ENCODE peak calls at places on chromosomes 3 and 15, in ten cellular contexts. One of them, this sample, is unnamed.
A peak's percentile ranks its signal among the peaks of the same experiment; 100 is the strongest.

GRCh38 chr15:68820205-68820588 is 498 bp downstream of the ANP32A start:
- DNase-seq in iPS-NIHi11: no peak
- DNase-seq in CD4-positive, alpha-beta T cell: peak; percentile 51
- DNase-seq in stimulated activated CD4-positive, alpha-beta T cell treated with anti-CD3 and anti-CD28 coated beads, Interleukin-2, amount 100 ng/mL, for 48 hours: peak; percentile 49
- DNase-seq in 8988T: no peak
- DNase-seq in AG10803: no peak
- DNase-seq in colonic mucosa: peak; percentile 48
- DNase-seq in adrenal gland: peak; percentile 54
- DNase-seq in mesenteric fat pad: no peak
- DNase-seq in sciatic nerve: peak; percentile 73
- DNase-seq in this sample: peak; percentile 62

GRCh38 chr3:13506680-13507079 is 26.6 kb downstream of the HDAC11 start:
- DNase-seq in iPS-NIHi11: no peak
- DNase-seq in CD4-positive, alpha-beta T cell: no peak
- DNase-seq in stimulated activated CD4-positive, alpha-beta T cell treated with anti-CD3 and anti-CD28 coated beads, Interleukin-2, amount 100 ng/mL, for 48 hours: no peak
- DNase-seq in 8988T: no peak
- DNase-seq in AG10803: no peak
- DNase-seq in colonic mucosa: no peak
- DNase-seq in adrenal gland: no peak
- DNase-seq in mesenteric fat pad: no peak
- DNase-seq in sciatic nerve: no peak
- DNase-seq in this sample: no peak

GRCh38 chr15:69346112-69346511 is 47.4 kb downstream of the PAQR5 start:
- DNase-seq in iPS-NIHi11: no peak
- DNase-seq in CD4-positive, alpha-beta T cell: no peak
- DNase-seq in stimulated activated CD4-positive, alpha-beta T cell treated with anti-CD3 and anti-CD28 coated beads, Interleukin-2, amount 100 ng/mL, for 48 hours: no peak
- DNase-seq in 8988T: no peak
- DNase-seq in AG10803: peak; percentile 47
- DNase-seq in colonic mucosa: no peak
- DNase-seq in adrenal gland: no peak
- DNase-seq in mesenteric fat pad: no peak
- DNase-seq in sciatic nerve: no peak
- DNase-seq in this sample: no peak

GRCh38 chr3:141255864-141256263 is 24.2 kb downstream of the PXYLP1 start:
- DNase-seq in iPS-NIHi11: peak; percentile 55
- DNase-seq in CD4-positive, alpha-beta T cell: no peak
- DNase-seq in stimulated activated CD4-positive, alpha-beta T cell treated with anti-CD3 and anti-CD28 coated beads, Interleukin-2, amount 100 ng/mL, for 48 hours: no peak
- DNase-seq in 8988T: peak; percentile 38
- DNase-seq in AG10803: peak; percentile 41
- DNase-seq in colonic mucosa: no peak
- DNase-seq in adrenal gland: no peak
- DNase-seq in mesenteric fat pad: no peak
- DNase-seq in sciatic nerve: no peak
- DNase-seq in this sample: no peak

GRCh38 chr3:146543461-146544012 is 870 bp downstream of the PLSCR1 start:
- DNase-seq in iPS-NIHi11: no peak
- DNase-seq in CD4-positive, alpha-beta T cell: no peak
- DNase-seq in stimulated activated CD4-positive, alpha-beta T cell treated with anti-CD3 and anti-CD28 coated beads, Interleukin-2, amount 100 ng/mL, for 48 hours: no peak
- DNase-seq in 8988T: no peak
- DNase-seq in AG10803: peak; percentile 33
- DNase-seq in colonic mucosa: peak; percentile 40
- DNase-seq in adrenal gland: peak; percentile 35
- DNase-seq in mesenteric fat pad: no peak
- DNase-seq in sciatic nerve: no peak
- DNase-seq in this sample: no peak

GRCh38 chr15:60652870-60653269 is 173.9 kb upstream of the ICE2 start:
- DNase-seq in iPS-NIHi11: no peak
- DNase-seq in CD4-positive, alpha-beta T cell: no peak
- DNase-seq in stimulated activated CD4-positive, alpha-beta T cell treated with anti-CD3 and anti-CD28 coated beads, Interleukin-2, amount 100 ng/mL, for 48 hours: no peak
- DNase-seq in 8988T: no peak
- DNase-seq in AG10803: no peak
- DNase-seq in colonic mucosa: no peak
- DNase-seq in adrenal gland: no peak
- DNase-seq in mesenteric fat pad: no peak
- DNase-seq in sciatic nerve: no peak
- DNase-seq in this sample: no peak

GRCh38 chr3:56921573-56922571 is 120.1 kb upstream of the ARHGEF3 start:
- DNase-seq in iPS-NIHi11: no peak
- DNase-seq in CD4-positive, alpha-beta T cell: no peak
- DNase-seq in stimulated activated CD4-positive, alpha-beta T cell treated with anti-CD3 and anti-CD28 coated beads, Interleukin-2, amount 100 ng/mL, for 48 hours: no peak
- DNase-seq in 8988T: no peak
- DNase-seq in AG10803: peak; percentile 15
- DNase-seq in colonic mucosa: no peak
- DNase-seq in adrenal gland: no peak
- DNase-seq in mesenteric fat pad: no peak
- DNase-seq in sciatic nerve: no peak
- DNase-seq in this sample: peak; percentile 4

GRCh38 chr15:52728899-52729298 is 49.7 kb upstream of the ATOSA start:
- DNase-seq in iPS-NIHi11: no peak
- DNase-seq in CD4-positive, alpha-beta T cell: no peak
- DNase-seq in stimulated activated CD4-positive, alpha-beta T cell treated with anti-CD3 and anti-CD28 coated beads, Interleukin-2, amount 100 ng/mL, for 48 hours: no peak
- DNase-seq in 8988T: no peak
- DNase-seq in AG10803: peak; percentile 69
- DNase-seq in colonic mucosa: no peak
- DNase-seq in adrenal gland: no peak
- DNase-seq in mesenteric fat pad: no peak
- DNase-seq in sciatic nerve: no peak
- DNase-seq in this sample: no peak

GRCh38 chr15:66099950-66100671 is 153.4 kb downstream of the MEGF11 start:
- DNase-seq in iPS-NIHi11: no peak
- DNase-seq in CD4-positive, alpha-beta T cell: no peak
- DNase-seq in stimulated activated CD4-positive, alpha-beta T cell treated with anti-CD3 and anti-CD28 coated beads, Interleukin-2, amount 100 ng/mL, for 48 hours: no peak
- DNase-seq in 8988T: no peak
- DNase-seq in AG10803: no peak
- DNase-seq in colonic mucosa: no peak
- DNase-seq in adrenal gland: no peak
- DNase-seq in mesenteric fat pad: peak; percentile 85
- DNase-seq in sciatic nerve: peak; percentile 43
- DNase-seq in this sample: no peak

GRCh38 chr3:117699058-117699457 is 989.5 kb downstream of the TUSC7 start:
- DNase-seq in iPS-NIHi11: no peak
- DNase-seq in CD4-positive, alpha-beta T cell: no peak
- DNase-seq in stimulated activated CD4-positive, alpha-beta T cell treated with anti-CD3 and anti-CD28 coated beads, Interleukin-2, amount 100 ng/mL, for 48 hours: no peak
- DNase-seq in 8988T: no peak
- DNase-seq in AG10803: no peak
- DNase-seq in colonic mucosa: no peak
- DNase-seq in adrenal gland: no peak
- DNase-seq in mesenteric fat pad: no peak
- DNase-seq in sciatic nerve: no peak
- DNase-seq in this sample: no peak

GRCh38 chr3:150128126-150128525 is 157.4 kb upstream of the PFN2 start:
- DNase-seq in iPS-NIHi11: no peak
- DNase-seq in CD4-positive, alpha-beta T cell: no peak
- DNase-seq in stimulated activated CD4-positive, alpha-beta T cell treated with anti-CD3 and anti-CD28 coated beads, Interleukin-2, amount 100 ng/mL, for 48 hours: no peak
- DNase-seq in 8988T: no peak
- DNase-seq in AG10803: no peak
- DNase-seq in colonic mucosa: no peak
- DNase-seq in adrenal gland: no peak
- DNase-seq in mesenteric fat pad: no peak
- DNase-seq in sciatic nerve: no peak
- DNase-seq in this sample: no peak

GRCh38 chr3:76034652-76035051 is 249.3 kb upstream of the ZNF717 start:
- DNase-seq in iPS-NIHi11: peak; percentile 10
- DNase-seq in CD4-positive, alpha-beta T cell: no peak
- DNase-seq in stimulated activated CD4-positive, alpha-beta T cell treated with anti-CD3 and anti-CD28 coated beads, Interleukin-2, amount 100 ng/mL, for 48 hours: no peak
- DNase-seq in 8988T: no peak
- DNase-seq in AG10803: no peak
- DNase-seq in colonic mucosa: no peak
- DNase-seq in adrenal gland: no peak
- DNase-seq in mesenteric fat pad: no peak
- DNase-seq in sciatic nerve: no peak
- DNase-seq in this sample: no peak

GRCh38 chr15:35271371-35272043 is 186.4 kb upstream of the NANOGP8 start:
- DNase-seq in iPS-NIHi11: no peak
- DNase-seq in CD4-positive, alpha-beta T cell: no peak
- DNase-seq in stimulated activated CD4-positive, alpha-beta T cell treated with anti-CD3 and anti-CD28 coated beads, Interleukin-2, amount 100 ng/mL, for 48 hours: no peak
- DNase-seq in 8988T: no peak
- DNase-seq in AG10803: no peak
- DNase-seq in colonic mucosa: no peak
- DNase-seq in adrenal gland: no peak
- DNase-seq in mesenteric fat pad: no peak
- DNase-seq in sciatic nerve: no peak
- DNase-seq in this sample: no peak

GRCh38 chr3:187832202-187832601 is 86.9 kb upstream of the BCL6 start:
- DNase-seq in iPS-NIHi11: no peak
- DNase-seq in CD4-positive, alpha-beta T cell: no peak
- DNase-seq in stimulated activated CD4-positive, alpha-beta T cell treated with anti-CD3 and anti-CD28 coated beads, Interleukin-2, amount 100 ng/mL, for 48 hours: no peak
- DNase-seq in 8988T: no peak
- DNase-seq in AG10803: no peak
- DNase-seq in colonic mucosa: no peak
- DNase-seq in adrenal gland: no peak
- DNase-seq in mesenteric fat pad: no peak
- DNase-seq in sciatic nerve: no peak
- DNase-seq in this sample: no peak

GRCh38 chr15:33671456-33671855 is 296.8 kb upstream of the CHRM5 start:
- DNase-seq in iPS-NIHi11: no peak
- DNase-seq in CD4-positive, alpha-beta T cell: no peak
- DNase-seq in stimulated activated CD4-positive, alpha-beta T cell treated with anti-CD3 and anti-CD28 coated beads, Interleukin-2, amount 100 ng/mL, for 48 hours: no peak
- DNase-seq in 8988T: no peak
- DNase-seq in AG10803: no peak
- DNase-seq in colonic mucosa: no peak
- DNase-seq in adrenal gland: no peak
- DNase-seq in mesenteric fat pad: no peak
- DNase-seq in sciatic nerve: no peak
- DNase-seq in this sample: no peak

GRCh38 chr3:168267179-168267578 is 171.5 kb upstream of the GOLIM4 start:
- DNase-seq in iPS-NIHi11: no peak
- DNase-seq in CD4-positive, alpha-beta T cell: no peak
- DNase-seq in stimulated activated CD4-positive, alpha-beta T cell treated with anti-CD3 and anti-CD28 coated beads, Interleukin-2, amount 100 ng/mL, for 48 hours: no peak
- DNase-seq in 8988T: no peak
- DNase-seq in AG10803: no peak
- DNase-seq in colonic mucosa: no peak
- DNase-seq in adrenal gland: no peak
- DNase-seq in mesenteric fat pad: no peak
- DNase-seq in sciatic nerve: no peak
- DNase-seq in this sample: no peak